ENCODE peak calls at places on chromosomes 6 and 20, in four cellular contexts. N is A549, K is HepG2, Z is K562. W is an unnamed sample.

GRCh38 chr20:56322661-56323060 is 36.1 kb upstream of the FAM210B start:
- DNase-seq in N (no peak), K (no peak), Z (no peak), W (no peak)

GRCh38 chr20:34017610-34018009 is 23.9 kb downstream of the RALY start:
- DNase-seq in N (no peak), K (no peak), Z (no peak), W (no peak)

GRCh38 chr20:63070301-63070625 is 63.5 kb upstream of the BHLHE23 start:
- DNase-seq in N (no peak), K (no peak), Z (no peak), W (peak; percentile 4)

GRCh38 chr6:33812669-33813068 is 8.9 kb upstream of the MLN start:
- DNase-seq in N (peak; percentile 39), K (peak; percentile 48), Z (peak; percentile 79), W (peak; percentile 88)

GRCh38 chr6:34358389-34358906 is 34.0 kb downstream of the NUDT3 start:
- DNase-seq in N (no peak), K (no peak), Z (no peak), W (no peak)

GRCh38 chr20:44717986-44718385 is 2.8 kb downstream of the CCN5 start:
- DNase-seq in N (peak; percentile 62), K (no peak), Z (peak; percentile 31), W (peak; percentile 68)

GRCh38 chr6:35330541-35331119 is 11.7 kb upstream of the PPARD start:
- DNase-seq in N (no peak), K (no peak), Z (no peak), W (no peak)

GRCh38 chr6:29388533-29388932 is 6.9 kb upstream of the OR12D2 start:
- DNase-seq in N (no peak), K (no peak), Z (no peak), W (no peak)

GRCh38 chr20:5164645-5165399 is 38.0 kb downstream of the CDS2 start:
- DNase-seq in N (no peak), K (no peak), Z (no peak), W (no peak)

GRCh38 chr6:40788661-40789111 is 201.5 kb upstream of the LRFN2 start:
- DNase-seq in N (no peak), K (no peak), Z (no peak), W (no peak)

GRCh38 chr6:159899994-159900745 is 9.4 kb downstream of the MAS1 start:
- DNase-seq in N (peak; percentile 38), K (no peak), Z (no peak), W (no peak)

GRCh38 chr20:47031028-47031427 is 136.4 kb downstream of the EYA2 start:
- DNase-seq in N (no peak), K (no peak), Z (no peak), W (no peak)

GRCh38 chr6:43627008-43627825 is 1.8 kb downstream of the GTPBP2 start:
- DNase-seq in N (peak; percentile 30), K (peak; percentile 89), Z (peak; percentile 98), W (no peak)

GRCh38 chr6:24394777-24395437 is 7.8 kb upstream of the MRS2 start:
- DNase-seq in N (no peak), K (no peak), Z (no peak), W (no peak)

GRCh38 chr6:73234732-73235131 is 9.4 kb upstream of the KHDC1L start:
- DNase-seq in N (peak; percentile 4), K (no peak), Z (no peak), W (no peak)

GRCh38 chr20:37396520-37397075 is 50.7 kb downstream of the SRC start:
- DNase-seq in N (no peak), K (no peak), Z (peak; percentile 61), W (peak; percentile 89)

GRCh38 chr20:1187605-1188171 is 2.9 kb upstream of the TMEM74B start:
- DNase-seq in N (no peak), K (peak; percentile 96), Z (peak; percentile 90), W (no peak)

GRCh38 chr6:150720774-150721233 is 121.1 kb downstream of the PLEKHG1 start:
- DNase-seq in N (no peak), K (no peak), Z (no peak), W (no peak)

GRCh38 chr6:150721411-150722266 is 122.0 kb downstream of the PLEKHG1 start:
- DNase-seq in N (no peak), K (no peak), Z (no peak), W (no peak)

GRCh38 chr6:150719099-150719767 is 119.5 kb downstream of the PLEKHG1 start:
- DNase-seq in N (no peak), K (no peak), Z (no peak), W (no peak)

GRCh38 chr6:150717419-150717818 is 117.7 kb downstream of the PLEKHG1 start:
- DNase-seq in N (no peak), K (peak; percentile 51), Z (no peak), W (peak; percentile 22)

DNA sequence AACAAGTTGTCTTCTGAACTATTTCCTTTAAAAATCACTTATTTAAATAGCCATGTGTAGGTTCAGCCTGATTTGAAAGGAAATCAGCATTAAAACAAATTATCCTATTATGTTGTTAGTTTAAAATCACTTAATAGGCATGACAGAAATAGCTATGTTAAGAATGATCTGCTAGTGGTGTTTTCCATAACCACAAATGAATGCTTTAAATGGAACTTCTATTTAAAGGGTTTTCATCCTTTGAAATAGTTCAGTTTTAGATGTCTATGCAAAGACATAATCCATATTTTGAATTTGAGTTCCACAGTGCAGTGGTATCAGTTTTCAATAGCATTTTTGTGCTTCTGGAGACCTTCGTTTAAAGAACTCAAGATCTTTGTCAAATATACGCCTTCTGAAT is 120.2 kb downstream of the PLEKHG1 start:
- DNase-seq in N (no peak), K (no peak), Z (no peak), W (no peak)
- TF ChIP-seq HMGXB4 in N (no peak), K (no peak), Z (no peak), W (no peak)

DNA sequence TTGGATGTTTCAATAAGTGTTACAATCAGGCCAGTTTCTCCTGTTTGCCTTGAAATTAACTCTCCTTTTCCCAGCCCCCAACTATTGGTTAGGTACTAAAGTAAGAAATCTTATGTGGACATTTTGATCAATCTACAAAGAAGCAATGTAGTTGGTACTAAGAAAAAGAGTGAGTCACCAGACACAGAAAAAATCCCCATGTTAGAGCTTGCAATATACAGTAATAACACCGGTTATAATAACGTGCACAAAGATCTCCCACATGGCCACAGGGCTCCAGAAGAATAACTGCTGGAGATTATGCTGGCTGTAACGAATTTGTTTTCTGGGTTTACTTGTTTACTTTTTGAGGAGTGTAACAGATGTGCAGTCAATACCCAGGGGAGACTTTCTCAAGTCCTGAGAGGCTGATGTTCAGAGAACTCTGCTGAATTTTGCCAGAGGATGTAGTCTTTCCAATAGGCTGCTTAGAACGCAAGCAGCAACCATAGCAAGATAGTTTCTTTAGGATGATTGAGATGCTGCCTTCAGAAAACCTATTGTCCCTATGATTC is 166.2 kb upstream of the SPACA1 start:
- DNase-seq in N (no peak), K (no peak), Z (no peak), W (no peak)
- TF ChIP-seq HMGXB4 in N (no peak), K (no peak), Z (no peak), W (no peak)

GRCh38 chr6:80872951-80873308 is 766.5 kb downstream of the BCKDHB start:
- DNase-seq in N (no peak), K (no peak), Z (no peak), W (no peak)
- TF ChIP-seq HMGXB4 in N (no peak), K (no peak), Z (no peak), W (no peak)

DNA sequence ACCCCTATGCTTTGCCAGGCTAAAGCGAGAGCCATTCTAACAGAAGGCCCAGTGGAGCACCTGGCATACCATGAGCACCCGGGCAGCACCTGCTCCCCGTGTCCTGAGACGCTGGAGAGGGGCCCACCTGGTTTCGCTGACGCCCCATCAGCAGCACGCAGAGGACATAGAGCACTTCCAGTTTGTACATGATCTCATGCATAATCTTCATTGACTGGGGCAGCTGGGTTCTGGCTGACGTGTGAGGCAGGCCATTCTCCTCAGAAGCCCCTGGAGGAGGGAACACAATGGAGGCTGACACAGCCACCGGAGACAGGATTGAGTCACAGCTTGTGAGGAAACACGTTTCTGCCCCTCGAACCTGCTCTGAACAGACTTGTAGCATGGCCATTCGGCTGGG is 65.4 kb downstream of the MYH7B start:
- DNase-seq in N (no peak), K (no peak), Z (no peak), W (no peak)
- TF ChIP-seq HMGXB4 in N (no peak), K (no peak), Z (no peak), W (no peak)

DNA sequence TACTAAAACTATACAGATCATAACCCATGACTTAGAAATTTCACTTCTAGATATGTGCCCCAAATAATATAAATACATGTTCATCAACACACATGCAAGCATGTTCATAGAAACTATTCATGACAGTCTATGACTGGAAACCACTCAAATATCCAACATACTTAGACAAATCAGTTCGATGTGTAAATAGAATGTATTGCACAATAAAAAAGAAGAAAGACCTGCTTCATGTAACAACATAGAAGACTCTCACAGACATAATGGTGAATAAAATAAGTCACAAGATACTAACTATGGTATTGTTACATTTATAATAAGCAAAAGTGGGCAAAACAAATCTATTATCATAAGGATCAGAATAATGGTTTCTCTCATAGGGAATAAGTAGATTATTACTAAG is 163.5 kb upstream of the THBS2 start:
- DNase-seq in N (no peak), K (no peak), Z (no peak), W (no peak)
- TF ChIP-seq HMGXB4 in N (no peak), K (no peak), Z (no peak), W (no peak)

GRCh38 chr6:76789580-76789979 is 673.7 kb downstream of the HTR1B start:
- DNase-seq in N (no peak), K (no peak), Z (no peak), W (no peak)

GRCh38 chr6:76788154-76788553 is 675.1 kb downstream of the HTR1B start:
- DNase-seq in N (no peak), K (no peak), Z (no peak), W (no peak)

GRCh38 chr6:76790045-76790796 is 673.1 kb downstream of the HTR1B start:
- DNase-seq in N (no peak), K (peak; percentile 62), Z (no peak), W (no peak)

GRCh38 chr6:76792394-76792793 is 670.9 kb downstream of the HTR1B start:
- DNase-seq in N (no peak), K (no peak), Z (no peak), W (no peak)

GRCh38 chr6:76790881-76791280 is 672.4 kb downstream of the HTR1B start:
- DNase-seq in N (no peak), K (no peak), Z (no peak), W (no peak)
- TF ChIP-seq HMGXB4 in N (no peak), K (no peak), Z (no peak), W (no peak)

DNA sequence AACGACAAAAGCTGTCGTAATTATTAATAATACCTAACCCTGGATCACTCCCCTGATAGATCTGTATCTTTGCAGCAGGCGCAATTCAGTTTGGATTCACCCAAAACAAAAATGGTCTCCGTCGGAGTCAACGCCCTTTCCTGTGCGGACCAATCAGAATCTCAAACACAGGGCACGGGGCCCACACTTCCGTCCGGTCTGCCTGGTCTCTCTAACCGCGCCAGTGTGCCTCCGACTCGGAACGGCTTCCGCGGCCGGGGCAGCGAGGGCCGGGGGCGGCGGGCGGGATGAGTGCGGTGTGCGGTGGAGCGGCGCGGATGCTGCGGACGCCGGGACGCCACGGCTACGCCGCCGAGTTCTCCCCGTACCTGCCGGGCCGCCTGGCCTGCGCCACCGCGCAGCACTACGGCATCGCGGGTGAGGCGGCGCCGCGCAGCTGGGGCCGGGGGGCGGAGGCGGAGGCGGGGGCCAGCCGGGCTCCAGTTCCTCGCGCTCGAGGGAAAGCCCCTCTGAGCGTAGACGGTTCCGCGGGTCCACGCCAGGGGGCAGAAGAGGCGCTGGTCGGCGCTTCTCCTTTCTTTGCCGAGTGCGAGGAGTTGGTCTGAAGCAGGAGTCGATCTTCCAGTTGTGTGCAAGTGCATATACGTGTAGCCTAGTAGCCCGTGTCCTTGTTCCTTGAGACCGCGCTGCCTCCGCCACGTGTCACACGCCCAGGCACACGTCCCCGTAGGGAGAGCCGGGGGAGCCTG is at the start of gene PEX7:
- DNase-seq in N (peak; percentile 66), K (peak; percentile 5), Z (peak; percentile 94), W (peak; percentile 88)
- TF ChIP-seq HMGXB4 in N (no peak), K (no peak), Z (no peak), W (peak; percentile 93)

W was measured in WTC11.